ENCODE peak calls at places on chromosomes 3 and 15, in six cellular contexts. F is osteoblast, T is hepatocyte, L is endothelial cell of umbilical vein, R is right cardiac atrium, O is lung. H is an unnamed sample. For H3K4me1 and H3K9me3, the result is how much of the 10 kb centered on the place peaks cover.

GRCh38 chr3:82001276-82001953 is 240.0 kb upstream of the GBE1 start:
- DNase-seq in F (no peak), T (no peak), L (no peak), R (no peak), O (no peak), H (no peak)

GRCh38 chr15:101027273-101027901 is 108.2 kb downstream of the LRRK1 start:
- DNase-seq in F (peak), T (no peak), L (no peak), R (no peak), O (peak), H (no peak)

GRCh38 chr15:100259266-100259665 is 82.5 kb downstream of the ADAMTS17 start:
- DNase-seq in F (no peak), T (no peak), L (no peak), R (no peak), O (no peak), H (no peak)

GRCh38 chr3:137324114-137324513 is 366.3 kb downstream of the IL20RB start:
- DNase-seq in F (no peak), T (no peak), L (no peak), R (no peak), O (no peak), H (no peak)

GRCh38 chr3:81713018-81713417 is 48.4 kb downstream of the GBE1 start:
- DNase-seq in F (no peak), T (no peak), L (peak), R (no peak), O (no peak), H (no peak)

GRCh38 chr3:111373861-111374260 is 168.1 kb upstream of the CD96 start:
- DNase-seq in F (no peak), T (no peak), L (no peak), R (no peak), O (no peak), H (peak)

GRCh38 chr15:93202405-93202804 is 113.4 kb upstream of the RGMA start:
- DNase-seq in F (no peak), T (no peak), L (no peak), R (no peak), O (no peak), H (no peak)

GRCh38 chr3:98875535-98875934 is 26.0 kb downstream of the DCBLD2 start:
- DNase-seq in F (no peak), T (no peak), L (no peak), R (no peak), O (no peak), H (no peak)

GRCh38 chr3:129556890-129557736 is 14.1 kb downstream of the H1-8 start:
- DNase-seq in F (no peak), T (peak), L (no peak), R (peak), O (no peak), H (no peak)

GRCh38 chr3:32835943-32836342 is 18.1 kb downstream of the TRIM71 start:
- DNase-seq in F (no peak), T (no peak), L (no peak), R (no peak), O (no peak), H (no peak)

GRCh38 chr3:32836601-32837000 is 18.8 kb downstream of the TRIM71 start:
- DNase-seq in F (no peak), T (no peak), L (no peak), R (no peak), O (no peak), H (no peak)

GRCh38 chr3:32837366-32837765 is 19.6 kb downstream of the TRIM71 start:
- DNase-seq in F (no peak), T (no peak), L (no peak), R (no peak), O (no peak), H (no peak)

GRCh38 chr3:32839714-32840085 is 21.9 kb downstream of the TRIM71 start:
- DNase-seq in F (no peak), T (no peak), L (no peak), R (no peak), O (no peak), H (no peak)

GRCh38 chr3:32837789-32838188 is 20.0 kb downstream of the TRIM71 start:
- DNase-seq in F (no peak), T (no peak), L (no peak), R (no peak), O (no peak), H (no peak)
- H3K4me1 ChIP-seq in F (under half), T (half or more), L (under half), R (under half), O (under half), H (under half)

DNA sequence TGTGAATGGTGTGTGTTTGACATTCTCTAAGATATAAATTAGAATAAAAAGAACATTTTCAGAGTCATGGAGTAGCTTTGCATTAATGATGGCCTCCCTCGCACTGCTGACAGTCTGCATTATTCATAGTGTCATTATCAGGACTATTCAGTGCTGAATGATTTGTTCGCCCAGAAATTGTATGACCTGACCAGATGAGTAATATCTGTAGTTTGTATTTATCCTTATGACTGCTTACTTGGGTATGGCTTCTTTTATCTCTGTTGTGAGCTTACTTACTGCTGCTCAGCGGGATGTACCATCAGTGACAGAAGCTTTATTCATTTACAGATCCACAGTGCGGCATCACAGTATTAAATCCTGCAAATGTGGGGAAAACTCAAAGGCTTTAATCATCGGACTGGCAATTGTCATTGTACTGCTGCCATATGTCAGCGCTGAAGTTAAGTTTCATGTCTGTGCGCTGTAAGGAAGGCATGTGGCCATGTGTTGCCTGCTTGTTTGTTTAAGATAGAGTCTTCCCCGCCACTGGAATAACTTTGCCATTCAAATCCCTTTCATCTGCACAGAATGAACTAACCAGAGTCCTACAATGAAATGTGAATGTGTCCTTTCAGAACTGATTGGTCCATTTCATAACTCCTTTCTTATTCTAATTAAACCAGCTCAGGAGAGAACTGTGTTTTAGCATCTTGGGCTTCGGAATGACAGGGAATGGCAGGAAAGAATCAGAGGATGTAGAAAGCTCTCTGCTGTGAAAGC is 262.2 kb downstream of the CHL1 start:
- DNase-seq in F (no peak), T (no peak), L (no peak), R (no peak), O (no peak), H (no peak)
- H3K9me3 ChIP-seq in F (under half), T (under half), L (under half), R (under half), O (under half), H (under half)

DNA sequence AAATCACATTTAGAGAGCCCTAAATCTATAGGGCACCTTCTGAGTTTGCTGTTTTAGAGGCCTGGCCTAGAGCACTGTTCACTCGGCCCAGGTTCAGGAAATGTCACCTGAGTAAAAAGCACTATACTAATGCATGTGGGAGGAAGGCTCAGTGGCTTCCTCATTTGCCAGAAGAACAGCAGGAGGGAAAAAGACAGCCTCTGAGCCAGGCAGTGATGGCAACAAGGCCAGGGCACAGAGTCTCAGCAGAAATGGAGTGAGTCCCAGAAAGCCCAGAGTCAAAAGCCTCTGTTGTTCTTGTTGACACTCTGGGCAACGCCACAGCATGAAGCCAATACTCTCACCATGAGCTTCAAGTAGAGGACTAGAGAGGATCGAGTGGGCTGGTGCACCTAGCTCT is 25.9 kb downstream of the LTF start:
- DNase-seq in F (no peak), T (no peak), L (no peak), R (no peak), O (no peak), H (no peak)
- H3K4me1 ChIP-seq in F (under half), T (under half), L (under half), R (under half), O (under half), H (under half)

GRCh38 chr3:138646008-138646407 is 37.4 kb downstream of the FAIM start:
- DNase-seq in F (no peak), T (no peak), L (no peak), R (no peak), O (no peak), H (no peak)
- H3K9me3 ChIP-seq in F (under half), T (under half), L (under half), R (under half), O (under half), H (under half)

GRCh38 chr3:141402476-141403171 is 34.3 kb downstream of the ZBTB38 start:
- DNase-seq in F (peak), T (peak), L (peak), R (peak), O (peak), H (peak)

GRCh38 chr3:141401584-141402475 is 33.5 kb downstream of the ZBTB38 start:
- DNase-seq in F (peak), T (peak), L (no peak), R (peak), O (peak), H (peak)

GRCh38 chr3:141399200-141399599 is 30.9 kb downstream of the ZBTB38 start:
- DNase-seq in F (no peak), T (no peak), L (no peak), R (no peak), O (no peak), H (peak)

GRCh38 chr3:141399979-141400971 is 32.0 kb downstream of the ZBTB38 start:
- DNase-seq in F (peak), T (peak), L (no peak), R (no peak), O (no peak), H (no peak)

GRCh38 chr3:141401095-141401494 is 32.8 kb downstream of the ZBTB38 start:
- DNase-seq in F (no peak), T (no peak), L (no peak), R (no peak), O (no peak), H (no peak)
- H3K4me1 ChIP-seq in F (under half), T (under half), L (under half), R (under half), O (under half), H (under half)

GRCh38 chr3:75260-75659 is 121.3 kb upstream of the CHL1 start:
- DNase-seq in F (no peak), T (no peak), L (no peak), R (no peak), O (no peak), H (peak)
- H3K9me3 ChIP-seq in F (under half), T (under half), L (under half), R (under half), O (under half), H (under half)

DNA sequence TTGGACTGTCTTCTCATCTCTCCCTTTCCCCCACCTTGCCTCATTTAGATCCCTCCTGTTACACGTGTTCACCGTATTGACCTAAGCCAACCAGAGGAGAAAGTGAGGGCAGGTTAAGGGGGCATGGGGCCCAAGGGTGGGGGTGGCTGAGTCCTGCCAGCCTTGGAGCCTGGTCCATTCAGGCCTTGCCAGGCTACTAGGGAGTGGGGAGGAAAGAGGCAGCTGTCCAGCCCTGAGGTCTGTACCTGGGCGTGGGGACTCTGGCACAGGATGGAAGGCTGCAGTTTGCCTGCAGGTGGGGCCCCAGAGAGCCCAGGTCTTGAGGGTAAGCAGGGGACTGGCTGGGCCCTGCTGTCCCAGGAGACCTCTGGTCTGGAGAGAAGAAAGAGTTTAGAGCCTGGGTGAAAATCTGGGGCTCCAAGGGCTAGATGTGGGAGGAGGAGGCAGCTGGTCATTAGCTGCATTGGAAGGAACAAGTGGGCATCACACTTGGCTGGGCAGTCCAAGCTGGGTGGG is 108.3 kb downstream of the OXNAD1 start:
- DNase-seq in F (no peak), T (no peak), L (no peak), R (no peak), O (no peak), H (no peak)
- H3K4me1 ChIP-seq in F (under half), T (under half), L (under half), R (under half), O (under half), H (under half)